ENCODE peak calls at places on chromosomes 7 and 10, in ten cellular contexts. L, X, F, E, B, A, I, H, G and D are unnamed samples.

GRCh38 chr7:112821345-112821744 is 31.2 kb upstream of the TMEM168 start:
- DNase-seq in L (no peak), X (no peak), F (no peak), E (no peak), B (no peak), A (no peak), I (no peak), H (no peak), G (no peak), D (no peak)

GRCh38 chr7:51014811-51015210 is 232.1 kb upstream of the GRB10 start:
- DNase-seq in L (no peak), X (no peak), F (no peak), E (no peak), B (no peak), A (no peak), I (no peak), H (no peak), G (no peak), D (no peak)

GRCh38 chr10:3048114-3049019 is 19.0 kb upstream of the PFKP start:
- DNase-seq in L (peak), X (no peak), F (no peak), E (no peak), B (no peak), A (no peak), I (no peak), H (no peak), G (peak), D (no peak)

GRCh38 chr10:30697806-30698205 is 68.3 kb upstream of the LYZL2 start:
- DNase-seq in L (no peak), X (no peak), F (no peak), E (no peak), B (no peak), A (no peak), I (no peak), H (no peak), G (no peak), D (no peak)

GRCh38 chr7:7454000-7454399 is 81.7 kb downstream of the COL28A1 start:
- DNase-seq in L (no peak), X (no peak), F (no peak), E (no peak), B (no peak), A (no peak), I (no peak), H (no peak), G (no peak), D (no peak)

GRCh38 chr10:74949843-74950765 is 123.7 kb downstream of the KAT6B start:
- DNase-seq in L (peak), X (no peak), F (no peak), E (no peak), B (no peak), A (no peak), I (no peak), H (no peak), G (peak), D (no peak)

GRCh38 chr10:76632158-76633051 is 1005.2 kb downstream of the KCNMA1 start:
- DNase-seq in L (no peak), X (peak), F (peak), E (no peak), B (no peak), A (peak), I (no peak), H (no peak), G (peak), D (no peak)

GRCh38 chr7:126501617-126502016 is 751.1 kb downstream of the GRM8 start:
- DNase-seq in L (no peak), X (peak), F (no peak), E (no peak), B (no peak), A (peak), I (no peak), H (no peak), G (no peak), D (no peak)

GRCh38 chr7:51666751-51667150 is 350.1 kb upstream of the COBL start:
- DNase-seq in L (no peak), X (no peak), F (no peak), E (no peak), B (no peak), A (no peak), I (no peak), H (no peak), G (no peak), D (no peak)

GRCh38 chr10:107971973-107972372 is 807.5 kb upstream of the SORCS1 start:
- DNase-seq in L (peak), X (no peak), F (no peak), E (no peak), B (no peak), A (no peak), I (no peak), H (no peak), G (peak), D (no peak)

GRCh38 chr10:84329094-84329611 is 764 bp downstream of the CCSER2 start:
- DNase-seq in L (peak), X (no peak), F (peak), E (peak), B (no peak), A (peak), I (peak), H (no peak), G (peak), D (peak)

GRCh38 chr10:127420138-127420684 is 128.9 kb upstream of the NPS start:
- DNase-seq in L (no peak), X (no peak), F (no peak), E (no peak), B (no peak), A (no peak), I (no peak), H (no peak), G (no peak), D (no peak)

GRCh38 chr10:73097305-73097670 is 622 bp upstream of the P4HA1 start:
- DNase-seq in L (no peak), X (no peak), F (no peak), E (no peak), B (no peak), A (no peak), I (no peak), H (no peak), G (no peak), D (no peak)

GRCh38 chr7:32147909-32148308 is 77.7 kb upstream of the PDE1C start:
- DNase-seq in L (no peak), X (no peak), F (no peak), E (no peak), B (no peak), A (no peak), I (no peak), H (no peak), G (no peak), D (no peak)

GRCh38 chr10:125742465-125742864 is 23.0 kb downstream of the EDRF1 start:
- DNase-seq in L (no peak), X (no peak), F (no peak), E (no peak), B (no peak), A (no peak), I (no peak), H (no peak), G (no peak), D (no peak)

GRCh38 chr10:103765981-103766380 is 89.4 kb downstream of the SH3PXD2A start:
- DNase-seq in L (no peak), X (no peak), F (no peak), E (peak), B (no peak), A (peak), I (peak), H (no peak), G (peak), D (no peak)

GRCh38 chr10:18713077-18713476 is 53.8 kb downstream of the ARL5B start:
- DNase-seq in L (peak), X (no peak), F (peak), E (no peak), B (no peak), A (no peak), I (no peak), H (no peak), G (peak), D (no peak)

GRCh38 chr10:50621981-50622496 is 1.7 kb downstream of the SGMS1 start:
- DNase-seq in L (peak), X (peak), F (peak), E (peak), B (peak), A (peak), I (peak), H (peak), G (peak), D (peak)

GRCh38 chr10:28496481-28496961 is 36.4 kb upstream of the WAC start:
- DNase-seq in L (no peak), X (no peak), F (no peak), E (no peak), B (no peak), A (no peak), I (no peak), H (no peak), G (no peak), D (no peak)

GRCh38 chr7:79735012-79735411 is 281.5 kb upstream of the MAGI2 start:
- DNase-seq in L (no peak), X (no peak), F (no peak), E (no peak), B (no peak), A (no peak), I (no peak), H (no peak), G (no peak), D (no peak)

GRCh38 chr7:156764016-156764669 is 123.6 kb downstream of the RNF32 start:
- DNase-seq in L (peak), X (peak), F (peak), E (no peak), B (no peak), A (no peak), I (no peak), H (no peak), G (peak), D (no peak)

GRCh38 chr7:154564676-154565075 is 438.2 kb downstream of the PAXIP1 start:
- DNase-seq in L (no peak), X (no peak), F (no peak), E (no peak), B (no peak), A (no peak), I (no peak), H (no peak), G (no peak), D (no peak)

GRCh38 chr7:80434043-80434442 is 77.8 kb downstream of the GNAT3 start:
- DNase-seq in L (no peak), X (no peak), F (no peak), E (no peak), B (no peak), A (no peak), I (no peak), H (no peak), G (no peak), D (no peak)

GRCh38 chr10:119132521-119133345 is 28.8 kb downstream of the DENND10 start:
- DNase-seq in L (no peak), X (no peak), F (no peak), E (no peak), B (no peak), A (no peak), I (no peak), H (no peak), G (no peak), D (no peak)

GRCh38 chr7:72077776-72078175 is 334.4 kb downstream of the CALN1 start:
- DNase-seq in L (no peak), X (no peak), F (no peak), E (no peak), B (no peak), A (no peak), I (no peak), H (no peak), G (no peak), D (no peak)

GRCh38 chr7:150957119-150958020 is 20.8 kb downstream of the KCNH2 start:
- DNase-seq in L (no peak), X (no peak), F (no peak), E (no peak), B (no peak), A (no peak), I (no peak), H (no peak), G (no peak), D (no peak)

GRCh38 chr10:78451592-78451991 is 417.9 kb downstream of the RPS24 start:
- DNase-seq in L (no peak), X (no peak), F (no peak), E (no peak), B (no peak), A (no peak), I (no peak), H (peak), G (no peak), D (no peak)